ENCODE peak calls at places on chromosomes 2 and 18, in four cellular contexts. G is GM12878, W is SK-N-SH, F is H1. O is an unnamed sample.

GRCh38 chr2:186561467-186562208 is 28.2 kb upstream of the ITGAV start:
- DNase-seq in G (no peak), W (no peak), F (no peak), O (peak)

GRCh38 chr2:42169100-42169868 is at the start of gene EML4:
- DNase-seq in G (peak), W (peak), F (peak), O (peak)

GRCh38 chr2:215702116-215702905 is 266.4 kb upstream of the FN1 start:
- DNase-seq in G (no peak), W (no peak), F (no peak), O (peak)

GRCh38 chr2:61340242-61340641 is 130.6 kb downstream of the USP34 start:
- DNase-seq in G (no peak), W (no peak), F (no peak), O (no peak)

GRCh38 chr2:38697116-38697840 is 31.4 kb downstream of the GALM start:
- DNase-seq in G (no peak), W (no peak), F (no peak), O (no peak)

GRCh38 chr2:45212953-45213635 is 203.8 kb upstream of the SIX2 start:
- DNase-seq in G (no peak), W (no peak), F (no peak), O (no peak)

GRCh38 chr2:67142741-67143140 is 254.4 kb upstream of the ETAA1 start:
- DNase-seq in G (no peak), W (no peak), F (no peak), O (no peak)

GRCh38 chr2:20667151-20667530 is 197 bp downstream of the GDF7 start:
- DNase-seq in G (no peak), W (peak), F (no peak), O (no peak)

GRCh38 chr2:85131116-85131515 is 2.1 kb upstream of the TCF7L1 start:
- DNase-seq in G (no peak), W (peak), F (no peak), O (peak)

DNA sequence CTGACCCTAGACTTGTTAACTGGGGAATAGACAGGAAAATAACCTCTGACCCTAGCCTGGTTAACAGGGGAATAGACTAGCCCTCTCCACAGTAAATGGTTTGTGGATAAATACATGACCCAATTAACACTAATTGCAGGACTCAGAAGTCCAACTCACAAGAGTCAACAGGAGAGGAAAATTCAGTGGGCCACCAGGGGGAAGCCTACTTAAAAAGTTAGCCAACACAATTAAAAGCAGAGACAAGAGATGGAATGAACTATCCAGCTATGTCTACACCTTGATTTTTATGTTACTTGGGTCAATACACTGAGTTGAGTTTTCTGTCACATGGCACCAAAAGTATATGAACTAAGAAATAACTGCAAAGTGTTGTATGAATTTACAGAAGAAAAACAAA is 158.8 kb upstream of the SLC39A10 start:
- DNase-seq in G (no peak), W (no peak), F (peak), O (peak)
- TF ChIP-seq TCF12 in G (no peak), W (no peak), F (no peak), O (no peak)

DNA sequence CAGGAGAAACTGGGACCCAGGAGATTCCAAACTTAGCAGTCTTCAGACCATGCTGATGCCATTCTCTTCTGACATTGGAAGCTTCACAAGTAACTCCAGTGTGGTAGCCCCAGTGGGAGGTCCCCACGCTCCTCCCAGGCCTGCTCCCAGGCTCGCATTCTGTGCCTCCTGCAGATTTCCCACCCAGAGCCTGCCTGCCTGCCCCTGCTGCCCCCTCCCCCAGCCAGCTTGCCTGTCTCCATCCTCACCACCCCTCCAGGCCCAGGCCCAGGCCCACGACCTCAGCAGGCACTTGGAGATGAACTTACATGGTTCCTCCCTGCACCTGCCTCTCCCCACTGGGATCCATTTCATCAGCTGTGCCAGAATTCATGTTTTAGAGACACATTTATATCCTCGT is 150.4 kb downstream of the SNTG2 start:
- DNase-seq in G (no peak), W (no peak), F (no peak), O (no peak)
- TF ChIP-seq TCF12 in G (no peak), W (no peak), F (no peak), O (no peak)

DNA sequence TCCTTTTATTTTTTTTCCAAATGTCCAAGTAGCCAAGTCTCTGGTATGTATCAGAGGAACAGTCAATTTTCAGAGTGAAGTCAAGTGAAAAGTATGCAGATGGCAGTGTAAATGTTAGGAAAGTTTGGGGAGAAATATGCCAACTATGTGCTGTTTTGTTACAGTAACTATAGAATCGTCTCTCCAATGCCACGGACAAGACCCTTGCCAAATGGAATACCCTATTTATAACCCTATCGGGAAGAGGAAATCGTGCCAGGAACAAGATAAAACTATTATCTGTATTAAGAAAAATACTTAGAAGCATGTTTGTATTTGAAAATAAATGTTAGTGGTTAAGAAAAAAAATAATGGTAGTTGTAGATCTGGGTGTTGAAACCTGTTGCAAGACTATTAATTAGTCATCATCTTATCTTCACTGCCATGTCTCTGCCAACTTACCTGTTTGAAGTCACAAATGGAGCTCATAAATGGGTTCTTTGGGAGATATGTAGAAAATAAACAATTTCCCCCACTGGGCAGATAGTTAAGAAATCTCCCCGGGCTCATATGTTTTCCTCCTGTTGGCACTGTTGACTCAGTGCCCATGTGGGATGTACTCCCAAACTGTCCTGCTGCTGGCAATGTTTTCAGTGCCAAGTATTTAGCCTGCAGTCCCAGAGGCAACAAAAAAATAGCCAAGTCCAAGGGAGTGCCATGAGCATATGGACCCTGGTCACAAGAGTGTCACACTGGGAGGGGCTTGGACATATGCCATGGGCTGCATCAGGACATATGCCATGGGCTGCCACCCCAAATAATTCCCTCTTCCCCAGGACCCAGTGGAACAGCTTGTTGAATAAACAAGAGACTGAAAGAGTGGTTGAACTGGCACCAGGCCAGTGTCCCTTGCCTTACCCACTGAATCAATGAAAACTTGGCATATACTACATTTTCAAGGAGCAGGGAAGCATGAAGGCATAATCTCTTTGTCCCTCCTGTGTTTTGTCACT is 366.9 kb downstream of the OSR1 start:
- DNase-seq in G (no peak), W (no peak), F (no peak), O (no peak)
- TF ChIP-seq TCF12 in G (no peak), W (peak), F (no peak), O (no peak)

GRCh38 chr2:240799183-240799740 is 20.8 kb downstream of the KIF1A start:
- DNase-seq in G (no peak), W (no peak), F (no peak), O (no peak)
- TF ChIP-seq TCF12 in G (no peak), W (no peak), F (no peak), O (no peak)

GRCh38 chr18:9521770-9522169 is 46.5 kb downstream of the RALBP1 start:
- DNase-seq in G (no peak), W (no peak), F (no peak), O (peak)

GRCh38 chr18:9516437-9517064 is 41.2 kb downstream of the RALBP1 start:
- DNase-seq in G (peak), W (peak), F (no peak), O (peak)

GRCh38 chr18:9517869-9518268 is 42.6 kb downstream of the RALBP1 start:
- DNase-seq in G (no peak), W (no peak), F (no peak), O (no peak)

GRCh38 chr18:9520666-9521065 is 45.4 kb downstream of the RALBP1 start:
- DNase-seq in G (no peak), W (no peak), F (no peak), O (no peak)

GRCh38 chr18:9519431-9519830 is 44.1 kb downstream of the RALBP1 start:
- DNase-seq in G (no peak), W (no peak), F (no peak), O (no peak)
- TF ChIP-seq TCF12 in G (no peak), W (no peak), F (no peak), O (no peak)

O was measured in HepG2.